ENCODE peak calls at places on chromosomes 7 and 10, in nine cellular contexts. L, U, Q, N, G, J, B, S and M are unnamed samples.

GRCh38 chr7:87206361-87206760 is 13.2 kb downstream of the TMEM243 start:
- DNase-seq in L (no peak), U (no peak), Q (no peak), N (no peak), G (no peak), J (no peak), B (peak; percentile 38), S (no peak), M (peak; percentile 47)

GRCh38 chr7:5423844-5424688 is 432 bp upstream of the TNRC18 start:
- DNase-seq in L (peak; percentile 99), U (peak; percentile 99), Q (peak; percentile 98), N (peak; percentile 98), G (peak; percentile 91), J (peak; percentile 87), B (peak; percentile 100), S (peak; percentile 98), M (peak; percentile 97)

GRCh38 chr7:94412762-94413322 is 18.1 kb downstream of the COL1A2 start:
- DNase-seq in L (no peak), U (no peak), Q (no peak), N (no peak), G (no peak), J (no peak), B (peak; percentile 63), S (no peak), M (no peak)

GRCh38 chr10:129191848-129192247 is 275.2 kb upstream of the MGMT start:
- DNase-seq in L (no peak), U (no peak), Q (no peak), N (no peak), G (no peak), J (no peak), B (no peak), S (no peak), M (no peak)

GRCh38 chr10:85916999-85917573 is 449.5 kb downstream of the GRID1 start:
- DNase-seq in L (no peak), U (no peak), Q (no peak), N (no peak), G (no peak), J (no peak), B (no peak), S (peak; percentile 36), M (no peak)

GRCh38 chr10:46229144-46229563 is 57.6 kb upstream of the ANTXRL start:
- DNase-seq in L (no peak), U (peak; percentile 54), Q (peak; percentile 81), N (peak; percentile 78), G (peak; percentile 10), J (peak; percentile 48), B (peak; percentile 38), S (peak; percentile 74), M (no peak)

GRCh38 chr10:124671486-124672075 is 72.6 kb downstream of the FAM53B start:
- DNase-seq in L (peak; percentile 34), U (peak; percentile 39), Q (peak; percentile 57), N (peak; percentile 54), G (no peak), J (no peak), B (peak; percentile 72), S (peak; percentile 74), M (peak; percentile 3)

GRCh38 chr7:29811597-29811996 is 5.3 kb downstream of the WIPF3 start:
- DNase-seq in L (no peak), U (peak; percentile 35), Q (no peak), N (peak; percentile 15), G (no peak), J (no peak), B (no peak), S (no peak), M (peak; percentile 11)

GRCh38 chr10:10532274-10532673 is 485.4 kb upstream of the CELF2 start:
- DNase-seq in L (no peak), U (no peak), Q (no peak), N (no peak), G (no peak), J (no peak), B (no peak), S (no peak), M (no peak)

GRCh38 chr10:122164028-122164601 is 107.0 kb upstream of the BTBD16 start:
- DNase-seq in L (no peak), U (peak; percentile 41), Q (peak; percentile 36), N (peak; percentile 60), G (no peak), J (no peak), B (no peak), S (peak; percentile 82), M (no peak)

GRCh38 chr10:119263966-119264621 is 56.7 kb downstream of the GRK5 start:
- DNase-seq in L (no peak), U (no peak), Q (no peak), N (no peak), G (no peak), J (no peak), B (peak; percentile 7), S (no peak), M (no peak)

GRCh38 chr7:81447351-81447952 is 322.4 kb downstream of the HGF start:
- DNase-seq in L (peak; percentile 47), U (peak; percentile 69), Q (peak; percentile 74), N (peak; percentile 55), G (peak; percentile 17), J (no peak), B (peak; percentile 71), S (peak; percentile 50), M (peak; percentile 75)

GRCh38 chr10:780536-781524 is 91.4 kb upstream of the DIP2C start:
- DNase-seq in L (no peak), U (no peak), Q (no peak), N (no peak), G (no peak), J (no peak), B (no peak), S (no peak), M (no peak)

GRCh38 chr10:777913-778479 is 88.5 kb upstream of the DIP2C start:
- DNase-seq in L (no peak), U (no peak), Q (no peak), N (no peak), G (no peak), J (no peak), B (no peak), S (no peak), M (no peak)

GRCh38 chr10:775245-776075 is 86.0 kb upstream of the DIP2C start:
- DNase-seq in L (no peak), U (no peak), Q (no peak), N (no peak), G (no peak), J (no peak), B (peak; percentile 83), S (no peak), M (peak; percentile 31)

GRCh38 chr10:776772-777171 is 87.3 kb upstream of the DIP2C start:
- DNase-seq in L (no peak), U (no peak), Q (no peak), N (no peak), G (no peak), J (no peak), B (no peak), S (peak; percentile 76), M (no peak)

DNA sequence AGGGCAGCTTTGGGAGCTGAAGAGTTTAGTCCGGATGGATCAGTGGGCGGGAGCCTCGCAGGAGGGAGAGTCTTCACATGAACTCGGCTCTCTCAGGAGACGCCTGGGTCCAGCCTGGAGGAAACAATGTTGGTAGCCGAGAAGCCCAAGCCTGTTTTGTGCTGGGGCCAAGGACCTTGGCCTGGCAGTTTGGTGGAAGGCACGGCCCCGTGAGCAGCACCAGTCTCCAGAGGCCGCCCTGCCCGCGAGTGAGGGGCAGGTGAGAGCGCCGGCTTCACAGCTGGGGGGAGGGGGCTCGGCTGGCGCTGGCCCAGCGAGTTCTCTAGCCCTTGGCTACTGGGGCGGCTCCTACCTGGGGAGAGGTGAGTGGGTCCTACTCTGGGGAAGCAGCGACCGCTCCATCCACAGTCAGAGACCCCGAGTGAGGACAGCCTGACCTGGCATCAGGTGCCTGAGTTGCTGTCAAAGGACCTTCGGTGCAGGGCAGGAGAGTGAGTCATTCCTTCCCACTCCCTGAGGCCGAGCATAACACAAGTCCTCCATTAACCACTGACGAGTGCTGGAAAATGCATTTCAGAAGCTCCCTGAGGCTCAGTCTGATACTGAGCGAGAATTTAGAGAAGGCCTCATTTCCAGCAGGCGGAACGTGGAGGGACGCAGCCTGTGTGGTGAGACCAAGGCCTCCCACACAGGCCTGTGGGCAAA is 89.3 kb upstream of the DIP2C start:
- DNase-seq in L (no peak), U (no peak), Q (no peak), N (no peak), G (no peak), J (no peak), B (peak; percentile 41), S (peak; percentile 19), M (no peak)
- TF ChIP-seq EZH2phosphoT487 in L (no peak), U (no peak), Q (no peak), N (no peak), G (no peak), J (no peak), B (no peak), S (no peak), M (no peak)

GRCh38 chr10:51707821-51708424 is 8.5 kb upstream of the CSTF2T start:
- DNase-seq in L (no peak), U (no peak), Q (no peak), N (no peak), G (peak; percentile 12), J (no peak), B (no peak), S (no peak), M (no peak)
- TF ChIP-seq EZH2phosphoT487 in L (no peak), U (no peak), Q (no peak), N (no peak), G (no peak), J (no peak), B (no peak), S (no peak), M (no peak)

GRCh38 chr7:129434846-129435318 is 650 bp downstream of the STRIP2 start:
- DNase-seq in L (no peak), U (peak; percentile 10), Q (peak; percentile 65), N (peak; percentile 70), G (no peak), J (no peak), B (peak; percentile 50), S (peak; percentile 76), M (no peak)
- TF ChIP-seq EZH2phosphoT487 in L (no peak), U (no peak), Q (no peak), N (no peak), G (no peak), J (no peak), B (no peak), S (no peak), M (no peak)

GRCh38 chr7:39153113-39153512 is 175.4 kb downstream of the POU6F2 start:
- DNase-seq in L (no peak), U (no peak), Q (no peak), N (no peak), G (no peak), J (no peak), B (no peak), S (no peak), M (no peak)

GRCh38 chr7:39154815-39155214 is 177.1 kb downstream of the POU6F2 start:
- DNase-seq in L (no peak), U (no peak), Q (no peak), N (no peak), G (no peak), J (no peak), B (no peak), S (no peak), M (no peak)

GRCh38 chr7:39158367-39158766 is 180.7 kb downstream of the POU6F2 start:
- DNase-seq in L (no peak), U (no peak), Q (no peak), N (no peak), G (no peak), J (no peak), B (no peak), S (no peak), M (no peak)

DNA sequence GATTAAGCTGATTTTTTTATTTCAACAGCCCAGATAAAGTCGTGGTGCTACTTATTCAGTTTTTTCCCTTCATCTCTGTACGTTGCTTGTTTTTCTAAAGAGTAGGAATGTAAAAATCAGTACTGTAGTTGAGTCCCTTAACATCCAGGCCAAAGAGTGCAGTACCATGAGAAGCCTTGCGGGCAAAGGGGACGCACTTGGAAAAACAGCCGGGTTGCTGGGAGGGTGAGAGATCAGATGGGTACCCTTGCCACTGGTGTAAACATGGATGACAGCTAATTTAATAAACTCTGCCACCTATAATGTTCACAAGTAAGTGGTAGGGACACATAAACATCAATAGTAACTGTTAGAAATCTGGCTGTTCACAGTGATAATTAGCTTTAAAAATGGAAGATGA is 175.9 kb downstream of the POU6F2 start:
- DNase-seq in L (no peak), U (no peak), Q (peak; percentile 51), N (peak; percentile 11), G (no peak), J (no peak), B (peak; percentile 2), S (peak; percentile 17), M (no peak)
- TF ChIP-seq EZH2phosphoT487 in L (no peak), U (no peak), Q (no peak), N (no peak), G (no peak), J (no peak), B (no peak), S (no peak), M (no peak)